ENCODE peak calls at places on chromosomes 5 and 9, in seven cellular contexts. O, U, Z, S, E, T and Q are unnamed samples.

GRCh38 chr5:41851116-41851515 is 19.1 kb downstream of the OXCT1 start:
- DNase-seq in O (no peak), U (no peak), Z (no peak), S (no peak), E (no peak), T (no peak), Q (no peak)

GRCh38 chr9:94827584-94828304 is 101.2 kb downstream of the AOPEP start:
- DNase-seq in O (no peak), U (no peak), Z (no peak), S (no peak), E (no peak), T (no peak), Q (no peak)

GRCh38 chr9:26863074-26863473 is 29.5 kb downstream of the CAAP1 start:
- DNase-seq in O (no peak), U (no peak), Z (peak; percentile 29), S (no peak), E (no peak), T (no peak), Q (no peak)

GRCh38 chr5:37695651-37696050 is 144.2 kb downstream of the GDNF start:
- DNase-seq in O (no peak), U (no peak), Z (no peak), S (no peak), E (no peak), T (no peak), Q (no peak)

GRCh38 chr5:144395704-144396103 is 225.0 kb downstream of the KCTD16 start:
- DNase-seq in O (no peak), U (no peak), Z (no peak), S (no peak), E (no peak), T (no peak), Q (no peak)

GRCh38 chr5:98454904-98455303 is 318.6 kb upstream of the RGMB start:
- DNase-seq in O (no peak), U (no peak), Z (no peak), S (no peak), E (no peak), T (peak; percentile 95), Q (no peak)

GRCh38 chr5:140966293-140967225 is at the start of gene PCDHAC2:
- DNase-seq in O (no peak), U (no peak), Z (no peak), S (no peak), E (no peak), T (peak; percentile 34), Q (peak; percentile 31)

GRCh38 chr5:11062379-11062778 is 301.3 kb upstream of the DAP start:
- DNase-seq in O (no peak), U (no peak), Z (no peak), S (no peak), E (no peak), T (no peak), Q (no peak)

GRCh38 chr9:89805726-89806125 is 200.9 kb downstream of the GADD45G start:
- DNase-seq in O (no peak), U (no peak), Z (no peak), S (no peak), E (no peak), T (no peak), Q (no peak)

GRCh38 chr9:27865031-27865438 is 291.8 kb upstream of the C9orf72 start:
- DNase-seq in O (no peak), U (no peak), Z (no peak), S (no peak), E (no peak), T (peak; percentile 68), Q (no peak)

GRCh38 chr9:137516144-137516917 is 33.9 kb downstream of the PNPLA7 start:
- DNase-seq in O (no peak), U (no peak), Z (no peak), S (no peak), E (no peak), T (no peak), Q (no peak)

GRCh38 chr9:95342571-95342970 is 25.1 kb upstream of the FANCC start:
- DNase-seq in O (no peak), U (no peak), Z (no peak), S (no peak), E (no peak), T (no peak), Q (no peak)

GRCh38 chr9:36842560-36843530 is 191.2 kb downstream of the PAX5 start:
- DNase-seq in O (no peak), U (no peak), Z (no peak), S (no peak), E (no peak), T (no peak), Q (no peak)

GRCh38 chr9:69976165-69976564 is 67.5 kb upstream of the MAMDC2 start:
- DNase-seq in O (no peak), U (no peak), Z (no peak), S (no peak), E (no peak), T (peak; percentile 97), Q (no peak)

GRCh38 chr9:5440426-5440825 is 2.7 kb upstream of the PLGRKT start:
- DNase-seq in O (no peak), U (no peak), Z (no peak), S (no peak), E (no peak), T (no peak), Q (no peak)

GRCh38 chr5:160423025-160423554 is 1.4 kb downstream of the PTTG1 start:
- DNase-seq in O (no peak), U (no peak), Z (peak; percentile 17), S (no peak), E (no peak), T (no peak), Q (no peak)

GRCh38 chr5:168645195-168645594 is 66.0 kb upstream of the PANK3 start:
- DNase-seq in O (no peak), U (no peak), Z (no peak), S (no peak), E (no peak), T (no peak), Q (no peak)

GRCh38 chr5:115657883-115658233 is 32.0 kb upstream of the TMED7 start:
- DNase-seq in O (no peak), U (no peak), Z (no peak), S (no peak), E (no peak), T (peak; percentile 83), Q (no peak)

GRCh38 chr5:136080483-136081180 is 51.8 kb downstream of the TGFBI start:
- DNase-seq in O (peak; percentile 87), U (peak; percentile 83), Z (peak; percentile 52), S (peak; percentile 81), E (peak; percentile 66), T (peak; percentile 70), Q (no peak)

GRCh38 chr5:134095887-134096589 is 18.4 kb upstream of the TCF7 start:
- DNase-seq in O (no peak), U (no peak), Z (no peak), S (no peak), E (no peak), T (no peak), Q (no peak)

GRCh38 chr9:117169089-117169488 is 245.8 kb downstream of the ASTN2 start:
- DNase-seq in O (no peak), U (no peak), Z (no peak), S (no peak), E (no peak), T (no peak), Q (no peak)

GRCh38 chr5:43161244-43161643 is 30.8 kb upstream of the NIM1K start:
- DNase-seq in O (no peak), U (no peak), Z (no peak), S (no peak), E (no peak), T (no peak), Q (no peak)

GRCh38 chr5:72486371-72486770 is 20.8 kb downstream of the ZNF366 start:
- DNase-seq in O (no peak), U (no peak), Z (no peak), S (no peak), E (no peak), T (no peak), Q (no peak)